ENCODE peak calls at places on chromosomes 16 and 17, in six cellular contexts. One of them, this sample, is unnamed.

GRCh38 chr16:31357324-31358156 is 2.6 kb downstream of the ITGAX start:
- DNase-seq in stimulated activated CD8-positive, alpha-beta memory T cell treated with anti-CD3 and anti-CD28 coated beads, Interleukin-15, amount 100 ng/mL, for 1 hour: no peak
- DNase-seq in stimulated activated CD4-positive, alpha-beta T cell treated with anti-CD3 and anti-CD28 coated beads, Interleukin-1b, Interleukin-23, amount 100 ng/mL, for 4 hours: no peak
- DNase-seq in NCI-H774: no peak
- DNase-seq in RWPE1: no peak
- DNase-seq in cardiac septum: peak
- DNase-seq in this sample: no peak

GRCh38 chr17:49779730-49780220 is 8.7 kb upstream of the KAT7 start:
- DNase-seq in stimulated activated CD4-positive, alpha-beta T cell treated with anti-CD3 and anti-CD28 coated beads, Interleukin-1b, Interleukin-23, amount 100 ng/mL, for 4 hours: no peak
- DNase-seq in stimulated activated CD8-positive, alpha-beta memory T cell treated with anti-CD3 and anti-CD28 coated beads, Interleukin-15, amount 100 ng/mL, for 1 hour: no peak
- DNase-seq in RWPE1: peak
- DNase-seq in cardiac septum: no peak
- DNase-seq in NCI-H774: no peak
- DNase-seq in this sample: no peak

GRCh38 chr17:77354420-77354720 is 213.6 kb downstream of the SEC14L1 start:
- DNase-seq in cardiac septum: no peak
- DNase-seq in stimulated activated CD8-positive, alpha-beta memory T cell treated with anti-CD3 and anti-CD28 coated beads, Interleukin-15, amount 100 ng/mL, for 1 hour: no peak
- DNase-seq in NCI-H774: no peak
- DNase-seq in stimulated activated CD4-positive, alpha-beta T cell treated with anti-CD3 and anti-CD28 coated beads, Interleukin-1b, Interleukin-23, amount 100 ng/mL, for 4 hours: no peak
- DNase-seq in RWPE1: no peak
- DNase-seq in this sample: no peak

GRCh38 chr17:36525888-36526287 is 8.8 kb downstream of the MYO19 start:
- DNase-seq in RWPE1: no peak
- DNase-seq in stimulated activated CD8-positive, alpha-beta memory T cell treated with anti-CD3 and anti-CD28 coated beads, Interleukin-15, amount 100 ng/mL, for 1 hour: no peak
- DNase-seq in stimulated activated CD4-positive, alpha-beta T cell treated with anti-CD3 and anti-CD28 coated beads, Interleukin-1b, Interleukin-23, amount 100 ng/mL, for 4 hours: no peak
- DNase-seq in NCI-H774: no peak
- DNase-seq in cardiac septum: peak
- DNase-seq in this sample: no peak

GRCh38 chr17:5000237-5000639 is 2.5 kb downstream of the KIF1C start:
- DNase-seq in NCI-H774: no peak
- DNase-seq in stimulated activated CD4-positive, alpha-beta T cell treated with anti-CD3 and anti-CD28 coated beads, Interleukin-1b, Interleukin-23, amount 100 ng/mL, for 4 hours: no peak
- DNase-seq in stimulated activated CD8-positive, alpha-beta memory T cell treated with anti-CD3 and anti-CD28 coated beads, Interleukin-15, amount 100 ng/mL, for 1 hour: no peak
- DNase-seq in RWPE1: no peak
- DNase-seq in cardiac septum: peak
- DNase-seq in this sample: no peak

GRCh38 chr16:2148714-2149629 is 547 bp downstream of the RAB26 start:
- DNase-seq in RWPE1: no peak
- DNase-seq in cardiac septum: no peak
- DNase-seq in NCI-H774: no peak
- DNase-seq in stimulated activated CD8-positive, alpha-beta memory T cell treated with anti-CD3 and anti-CD28 coated beads, Interleukin-15, amount 100 ng/mL, for 1 hour: no peak
- DNase-seq in stimulated activated CD4-positive, alpha-beta T cell treated with anti-CD3 and anti-CD28 coated beads, Interleukin-1b, Interleukin-23, amount 100 ng/mL, for 4 hours: no peak
- DNase-seq in this sample: no peak

GRCh38 chr16:72371307-72372081 is 199.5 kb upstream of the PMFBP1 start:
- DNase-seq in RWPE1: peak
- DNase-seq in NCI-H774: peak
- DNase-seq in cardiac septum: no peak
- DNase-seq in stimulated activated CD8-positive, alpha-beta memory T cell treated with anti-CD3 and anti-CD28 coated beads, Interleukin-15, amount 100 ng/mL, for 1 hour: no peak
- DNase-seq in stimulated activated CD4-positive, alpha-beta T cell treated with anti-CD3 and anti-CD28 coated beads, Interleukin-1b, Interleukin-23, amount 100 ng/mL, for 4 hours: no peak
- DNase-seq in this sample: no peak

GRCh38 chr17:54111576-54111975 is 288.8 kb downstream of the KIF2B start:
- DNase-seq in stimulated activated CD4-positive, alpha-beta T cell treated with anti-CD3 and anti-CD28 coated beads, Interleukin-1b, Interleukin-23, amount 100 ng/mL, for 4 hours: no peak
- DNase-seq in NCI-H774: no peak
- DNase-seq in stimulated activated CD8-positive, alpha-beta memory T cell treated with anti-CD3 and anti-CD28 coated beads, Interleukin-15, amount 100 ng/mL, for 1 hour: no peak
- DNase-seq in RWPE1: no peak
- DNase-seq in cardiac septum: no peak
- DNase-seq in this sample: no peak

GRCh38 chr16:26667271-26667703 is 399.4 kb upstream of the C16orf82 start:
- DNase-seq in RWPE1: no peak
- DNase-seq in cardiac septum: no peak
- DNase-seq in stimulated activated CD8-positive, alpha-beta memory T cell treated with anti-CD3 and anti-CD28 coated beads, Interleukin-15, amount 100 ng/mL, for 1 hour: no peak
- DNase-seq in NCI-H774: no peak
- DNase-seq in stimulated activated CD4-positive, alpha-beta T cell treated with anti-CD3 and anti-CD28 coated beads, Interleukin-1b, Interleukin-23, amount 100 ng/mL, for 4 hours: no peak
- DNase-seq in this sample: no peak

GRCh38 chr17:59783221-59784016 is 76.0 kb downstream of the VMP1 start:
- DNase-seq in NCI-H774: no peak
- DNase-seq in RWPE1: peak
- DNase-seq in cardiac septum: no peak
- DNase-seq in stimulated activated CD4-positive, alpha-beta T cell treated with anti-CD3 and anti-CD28 coated beads, Interleukin-1b, Interleukin-23, amount 100 ng/mL, for 4 hours: no peak
- DNase-seq in stimulated activated CD8-positive, alpha-beta memory T cell treated with anti-CD3 and anti-CD28 coated beads, Interleukin-15, amount 100 ng/mL, for 1 hour: no peak
- DNase-seq in this sample: no peak

GRCh38 chr16:50293994-50294855 is 27.9 kb downstream of the ADCY7 start:
- DNase-seq in cardiac septum: no peak
- DNase-seq in NCI-H774: no peak
- DNase-seq in RWPE1: no peak
- DNase-seq in stimulated activated CD8-positive, alpha-beta memory T cell treated with anti-CD3 and anti-CD28 coated beads, Interleukin-15, amount 100 ng/mL, for 1 hour: no peak
- DNase-seq in stimulated activated CD4-positive, alpha-beta T cell treated with anti-CD3 and anti-CD28 coated beads, Interleukin-1b, Interleukin-23, amount 100 ng/mL, for 4 hours: no peak
- DNase-seq in this sample: no peak

GRCh38 chr16:53504161-53504663 is 1.2 kb upstream of the AKTIP start:
- DNase-seq in cardiac septum: no peak
- DNase-seq in RWPE1: no peak
- DNase-seq in NCI-H774: no peak
- DNase-seq in stimulated activated CD8-positive, alpha-beta memory T cell treated with anti-CD3 and anti-CD28 coated beads, Interleukin-15, amount 100 ng/mL, for 1 hour: no peak
- DNase-seq in stimulated activated CD4-positive, alpha-beta T cell treated with anti-CD3 and anti-CD28 coated beads, Interleukin-1b, Interleukin-23, amount 100 ng/mL, for 4 hours: no peak
- DNase-seq in this sample: peak

GRCh38 chr17:39703913-39704312 is 4.0 kb downstream of the ERBB2 start:
- DNase-seq in stimulated activated CD8-positive, alpha-beta memory T cell treated with anti-CD3 and anti-CD28 coated beads, Interleukin-15, amount 100 ng/mL, for 1 hour: no peak
- DNase-seq in RWPE1: no peak
- DNase-seq in cardiac septum: no peak
- DNase-seq in stimulated activated CD4-positive, alpha-beta T cell treated with anti-CD3 and anti-CD28 coated beads, Interleukin-1b, Interleukin-23, amount 100 ng/mL, for 4 hours: no peak
- DNase-seq in NCI-H774: no peak
- DNase-seq in this sample: no peak

GRCh38 chr16:64426131-64426666 is 695.7 kb downstream of the CDH11 start:
- DNase-seq in stimulated activated CD4-positive, alpha-beta T cell treated with anti-CD3 and anti-CD28 coated beads, Interleukin-1b, Interleukin-23, amount 100 ng/mL, for 4 hours: no peak
- DNase-seq in NCI-H774: no peak
- DNase-seq in RWPE1: no peak
- DNase-seq in stimulated activated CD8-positive, alpha-beta memory T cell treated with anti-CD3 and anti-CD28 coated beads, Interleukin-15, amount 100 ng/mL, for 1 hour: no peak
- DNase-seq in cardiac septum: no peak
- DNase-seq in this sample: no peak

GRCh38 chr17:63405741-63406261 is 40.3 kb downstream of the CYB561 start:
- DNase-seq in RWPE1: peak
- DNase-seq in NCI-H774: peak
- DNase-seq in stimulated activated CD8-positive, alpha-beta memory T cell treated with anti-CD3 and anti-CD28 coated beads, Interleukin-15, amount 100 ng/mL, for 1 hour: no peak
- DNase-seq in cardiac septum: no peak
- DNase-seq in stimulated activated CD4-positive, alpha-beta T cell treated with anti-CD3 and anti-CD28 coated beads, Interleukin-1b, Interleukin-23, amount 100 ng/mL, for 4 hours: no peak
- DNase-seq in this sample: no peak

GRCh38 chr16:3807425-3808123 is 72.9 kb downstream of the CREBBP start:
- DNase-seq in stimulated activated CD4-positive, alpha-beta T cell treated with anti-CD3 and anti-CD28 coated beads, Interleukin-1b, Interleukin-23, amount 100 ng/mL, for 4 hours: no peak
- DNase-seq in NCI-H774: no peak
- DNase-seq in stimulated activated CD8-positive, alpha-beta memory T cell treated with anti-CD3 and anti-CD28 coated beads, Interleukin-15, amount 100 ng/mL, for 1 hour: no peak
- DNase-seq in RWPE1: no peak
- DNase-seq in cardiac septum: no peak
- DNase-seq in this sample: no peak

GRCh38 chr17:78418627-78419026 is 40.2 kb downstream of the PGS1 start:
- DNase-seq in NCI-H774: no peak
- DNase-seq in stimulated activated CD8-positive, alpha-beta memory T cell treated with anti-CD3 and anti-CD28 coated beads, Interleukin-15, amount 100 ng/mL, for 1 hour: no peak
- DNase-seq in cardiac septum: no peak
- DNase-seq in RWPE1: no peak
- DNase-seq in stimulated activated CD4-positive, alpha-beta T cell treated with anti-CD3 and anti-CD28 coated beads, Interleukin-1b, Interleukin-23, amount 100 ng/mL, for 4 hours: no peak
- DNase-seq in this sample: no peak

GRCh38 chr16:14399397-14400284 is 230.4 kb downstream of the PARN start:
- DNase-seq in stimulated activated CD4-positive, alpha-beta T cell treated with anti-CD3 and anti-CD28 coated beads, Interleukin-1b, Interleukin-23, amount 100 ng/mL, for 4 hours: no peak
- DNase-seq in NCI-H774: peak
- DNase-seq in stimulated activated CD8-positive, alpha-beta memory T cell treated with anti-CD3 and anti-CD28 coated beads, Interleukin-15, amount 100 ng/mL, for 1 hour: no peak
- DNase-seq in RWPE1: peak
- DNase-seq in cardiac septum: no peak
- DNase-seq in this sample: no peak

GRCh38 chr16:71986131-71986530 is 14.1 kb downstream of the PKD1L3 start:
- DNase-seq in RWPE1: no peak
- DNase-seq in stimulated activated CD4-positive, alpha-beta T cell treated with anti-CD3 and anti-CD28 coated beads, Interleukin-1b, Interleukin-23, amount 100 ng/mL, for 4 hours: no peak
- DNase-seq in stimulated activated CD8-positive, alpha-beta memory T cell treated with anti-CD3 and anti-CD28 coated beads, Interleukin-15, amount 100 ng/mL, for 1 hour: no peak
- DNase-seq in NCI-H774: no peak
- DNase-seq in cardiac septum: no peak
- DNase-seq in this sample: no peak

GRCh38 chr17:73192219-73192893 is 499 bp upstream of the COG1 start:
- DNase-seq in NCI-H774: peak
- DNase-seq in stimulated activated CD8-positive, alpha-beta memory T cell treated with anti-CD3 and anti-CD28 coated beads, Interleukin-15, amount 100 ng/mL, for 1 hour: peak
- DNase-seq in stimulated activated CD4-positive, alpha-beta T cell treated with anti-CD3 and anti-CD28 coated beads, Interleukin-1b, Interleukin-23, amount 100 ng/mL, for 4 hours: peak
- DNase-seq in cardiac septum: peak
- DNase-seq in RWPE1: peak
- DNase-seq in this sample: peak

GRCh38 chr16:85412911-85413520 is 200.1 kb upstream of the GSE1 start:
- DNase-seq in RWPE1: no peak
- DNase-seq in stimulated activated CD4-positive, alpha-beta T cell treated with anti-CD3 and anti-CD28 coated beads, Interleukin-1b, Interleukin-23, amount 100 ng/mL, for 4 hours: no peak
- DNase-seq in stimulated activated CD8-positive, alpha-beta memory T cell treated with anti-CD3 and anti-CD28 coated beads, Interleukin-15, amount 100 ng/mL, for 1 hour: no peak
- DNase-seq in NCI-H774: no peak
- DNase-seq in cardiac septum: peak
- DNase-seq in this sample: no peak

GRCh38 chr16:49282690-49283375 is 1.2 kb upstream of the CBLN1 start:
- DNase-seq in stimulated activated CD4-positive, alpha-beta T cell treated with anti-CD3 and anti-CD28 coated beads, Interleukin-1b, Interleukin-23, amount 100 ng/mL, for 4 hours: no peak
- DNase-seq in stimulated activated CD8-positive, alpha-beta memory T cell treated with anti-CD3 and anti-CD28 coated beads, Interleukin-15, amount 100 ng/mL, for 1 hour: no peak
- DNase-seq in RWPE1: no peak
- DNase-seq in NCI-H774: no peak
- DNase-seq in cardiac septum: no peak
- DNase-seq in this sample: no peak

GRCh38 chr17:7408341-7408740 is 696 bp downstream of the NLGN2 start:
- DNase-seq in stimulated activated CD4-positive, alpha-beta T cell treated with anti-CD3 and anti-CD28 coated beads, Interleukin-1b, Interleukin-23, amount 100 ng/mL, for 4 hours: no peak
- DNase-seq in stimulated activated CD8-positive, alpha-beta memory T cell treated with anti-CD3 and anti-CD28 coated beads, Interleukin-15, amount 100 ng/mL, for 1 hour: no peak
- DNase-seq in RWPE1: no peak
- DNase-seq in cardiac septum: no peak
- DNase-seq in NCI-H774: no peak
- DNase-seq in this sample: no peak

GRCh38 chr17:49496183-49496865 is 1.2 kb downstream of the NGFR start:
- DNase-seq in cardiac septum: peak
- DNase-seq in stimulated activated CD8-positive, alpha-beta memory T cell treated with anti-CD3 and anti-CD28 coated beads, Interleukin-15, amount 100 ng/mL, for 1 hour: peak
- DNase-seq in stimulated activated CD4-positive, alpha-beta T cell treated with anti-CD3 and anti-CD28 coated beads, Interleukin-1b, Interleukin-23, amount 100 ng/mL, for 4 hours: peak
- DNase-seq in RWPE1: peak
- DNase-seq in NCI-H774: no peak
- DNase-seq in this sample: peak

GRCh38 chr17:73586153-73586906 is 57.9 kb downstream of the SDK2 start:
- DNase-seq in cardiac septum: no peak
- DNase-seq in stimulated activated CD8-positive, alpha-beta memory T cell treated with anti-CD3 and anti-CD28 coated beads, Interleukin-15, amount 100 ng/mL, for 1 hour: no peak
- DNase-seq in NCI-H774: no peak
- DNase-seq in RWPE1: no peak
- DNase-seq in stimulated activated CD4-positive, alpha-beta T cell treated with anti-CD3 and anti-CD28 coated beads, Interleukin-1b, Interleukin-23, amount 100 ng/mL, for 4 hours: no peak
- DNase-seq in this sample: no peak

GRCh38 chr16:1331712-1332617 is 1.5 kb upstream of the BAIAP3 start:
- DNase-seq in stimulated activated CD4-positive, alpha-beta T cell treated with anti-CD3 and anti-CD28 coated beads, Interleukin-1b, Interleukin-23, amount 100 ng/mL, for 4 hours: no peak
- DNase-seq in RWPE1: peak
- DNase-seq in stimulated activated CD8-positive, alpha-beta memory T cell treated with anti-CD3 and anti-CD28 coated beads, Interleukin-15, amount 100 ng/mL, for 1 hour: no peak
- DNase-seq in NCI-H774: peak
- DNase-seq in cardiac septum: no peak
- DNase-seq in this sample: peak

GRCh38 chr16:48659940-48660339 is 50.0 kb upstream of the N4BP1 start:
- DNase-seq in cardiac septum: no peak
- DNase-seq in stimulated activated CD8-positive, alpha-beta memory T cell treated with anti-CD3 and anti-CD28 coated beads, Interleukin-15, amount 100 ng/mL, for 1 hour: no peak
- DNase-seq in RWPE1: no peak
- DNase-seq in stimulated activated CD4-positive, alpha-beta T cell treated with anti-CD3 and anti-CD28 coated beads, Interleukin-1b, Interleukin-23, amount 100 ng/mL, for 4 hours: no peak
- DNase-seq in NCI-H774: no peak
- DNase-seq in this sample: no peak

GRCh38 chr16:7405166-7405565 is 72.5 kb downstream of the RBFOX1 start:
- DNase-seq in stimulated activated CD4-positive, alpha-beta T cell treated with anti-CD3 and anti-CD28 coated beads, Interleukin-1b, Interleukin-23, amount 100 ng/mL, for 4 hours: no peak
- DNase-seq in stimulated activated CD8-positive, alpha-beta memory T cell treated with anti-CD3 and anti-CD28 coated beads, Interleukin-15, amount 100 ng/mL, for 1 hour: no peak
- DNase-seq in RWPE1: no peak
- DNase-seq in cardiac septum: no peak
- DNase-seq in NCI-H774: peak
- DNase-seq in this sample: no peak

GRCh38 chr16:9186061-9186460 is 94.6 kb downstream of the HAPSTR1 start:
- DNase-seq in stimulated activated CD4-positive, alpha-beta T cell treated with anti-CD3 and anti-CD28 coated beads, Interleukin-1b, Interleukin-23, amount 100 ng/mL, for 4 hours: no peak
- DNase-seq in RWPE1: no peak
- DNase-seq in stimulated activated CD8-positive, alpha-beta memory T cell treated with anti-CD3 and anti-CD28 coated beads, Interleukin-15, amount 100 ng/mL, for 1 hour: no peak
- DNase-seq in NCI-H774: no peak
- DNase-seq in cardiac septum: no peak
- DNase-seq in this sample: no peak

GRCh38 chr16:49281843-49282642 is 405 bp upstream of the CBLN1 start:
- DNase-seq in NCI-H774: no peak
- DNase-seq in stimulated activated CD8-positive, alpha-beta memory T cell treated with anti-CD3 and anti-CD28 coated beads, Interleukin-15, amount 100 ng/mL, for 1 hour: no peak
- DNase-seq in RWPE1: peak
- DNase-seq in stimulated activated CD4-positive, alpha-beta T cell treated with anti-CD3 and anti-CD28 coated beads, Interleukin-1b, Interleukin-23, amount 100 ng/mL, for 4 hours: no peak
- DNase-seq in cardiac septum: peak
- DNase-seq in this sample: no peak